ENCODE peak calls at places on chromosomes 4 and X, in four cellular contexts. E, F, A and U are unnamed samples.

GRCh38 chrX:152830312-152831305 is at the start of the genes CETN2 and NSDHL:
- DNase-seq in F (peak; percentile 93), E (peak; percentile 96), A (peak; percentile 53), U (peak; percentile 95)

GRCh38 chr4:181685461-181685860 is 557.7 kb upstream of the TENM3 start:
- DNase-seq in A (peak; percentile 51), E (peak; percentile 7), F (no peak), U (no peak)

GRCh38 chr4:144504853-144505252 is 141.1 kb upstream of the HHIP start:
- DNase-seq in E (no peak), F (no peak), A (no peak), U (no peak)

GRCh38 chrX:123818243-123818642 is 41.6 kb upstream of the XIAP start:
- DNase-seq in A (peak; percentile 75), F (no peak), E (no peak), U (no peak)

GRCh38 chr4:64250488-64250887 is 158.8 kb downstream of the TECRL start:
- DNase-seq in A (no peak), E (no peak), F (no peak), U (no peak)

GRCh38 chr4:1167244-1167949 is 5.0 kb downstream of the SPON2 start:
- DNase-seq in E (peak; percentile 37), F (peak; percentile 68), A (no peak), U (peak; percentile 85)

GRCh38 chr4:125529071-125529470 is 214.3 kb downstream of the FAT4 start:
- DNase-seq in A (no peak), F (no peak), E (no peak), U (no peak)

GRCh38 chr4:95729596-95729995 is 110.3 kb upstream of the PDHA2 start:
- DNase-seq in E (no peak), A (no peak), F (no peak), U (no peak)

GRCh38 chr4:135186002-135186401 is 984.4 kb upstream of the PABPC4L start:
- DNase-seq in A (no peak), E (no peak), F (no peak), U (no peak)

GRCh38 chr4:152045781-152046571 is 285.2 kb upstream of the GATB start:
- DNase-seq in E (no peak), F (peak; percentile 8), A (no peak), U (peak; percentile 50)

GRCh38 chr4:5773271-5773555 is 62.2 kb downstream of the EVC start:
- DNase-seq in E (no peak), A (no peak), F (no peak), U (no peak)

GRCh38 chr4:76449362-76449767 is 14.3 kb downstream of the SHROOM3 start:
- DNase-seq in F (no peak), E (peak; percentile 28), A (no peak), U (no peak)

GRCh38 chr4:22099896-22100295 is 151.3 kb upstream of the KCNIP4 start:
- DNase-seq in A (no peak), E (no peak), F (no peak), U (no peak)

GRCh38 chrX:10615931-10616780 is 4.2 kb downstream of the MID1 start:
- DNase-seq in E (no peak), F (peak; percentile 34), A (no peak), U (peak; percentile 37)